ENCODE peak calls at places on chromosomes 13 and 19, in eight cellular contexts. One of them, this sample, is unnamed.

GRCh38 chr13:109256866-109257760 is 529.3 kb downstream of the IRS2 start:
- DNase-seq in H9: no peak
- DNase-seq in fibroblast of pulmonary artery: peak; percentile 100
- DNase-seq in B cell: no peak
- DNase-seq in spleen: no peak
- DNase-seq in psoas muscle: no peak
- DNase-seq in IMR-90: peak; percentile 97
- DNase-seq in glutamatergic neuron: no peak
- DNase-seq in this sample: no peak

GRCh38 chr19:49512970-49513745 is 697 bp downstream of the FCGRT start:
- DNase-seq in psoas muscle: peak; percentile 81
- DNase-seq in glutamatergic neuron: peak; percentile 52
- DNase-seq in H9: peak; percentile 82
- DNase-seq in B cell: no peak
- DNase-seq in IMR-90: no peak
- DNase-seq in fibroblast of pulmonary artery: peak; percentile 34
- DNase-seq in spleen: peak; percentile 91
- DNase-seq in this sample: peak; percentile 62

GRCh38 chr19:27736225-27736624 is 1476.7 kb downstream of the UQCRFS1 start:
- DNase-seq in B cell: no peak
- DNase-seq in psoas muscle: no peak
- DNase-seq in H9: no peak
- DNase-seq in fibroblast of pulmonary artery: no peak
- DNase-seq in spleen: no peak
- DNase-seq in glutamatergic neuron: no peak
- DNase-seq in IMR-90: no peak
- DNase-seq in this sample: no peak

GRCh38 chr19:45264781-45265317 is 13.8 kb downstream of the MARK4 start:
- DNase-seq in B cell: no peak
- DNase-seq in spleen: no peak
- DNase-seq in psoas muscle: no peak
- DNase-seq in IMR-90: no peak
- DNase-seq in glutamatergic neuron: no peak
- DNase-seq in fibroblast of pulmonary artery: no peak
- DNase-seq in H9: no peak
- DNase-seq in this sample: no peak

GRCh38 chr19:44846455-44847143 is 502 bp downstream of the NECTIN2 start:
- DNase-seq in glutamatergic neuron: peak; percentile 49
- DNase-seq in B cell: no peak
- DNase-seq in H9: peak; percentile 91
- DNase-seq in spleen: peak; percentile 75
- DNase-seq in fibroblast of pulmonary artery: peak; percentile 35
- DNase-seq in psoas muscle: peak; percentile 66
- DNase-seq in IMR-90: no peak
- DNase-seq in this sample: no peak

GRCh38 chr19:21824679-21825078 is 11.3 kb downstream of the ZNF43 start:
- DNase-seq in spleen: no peak
- DNase-seq in psoas muscle: no peak
- DNase-seq in fibroblast of pulmonary artery: no peak
- DNase-seq in IMR-90: peak; percentile 47
- DNase-seq in H9: no peak
- DNase-seq in B cell: no peak
- DNase-seq in glutamatergic neuron: no peak
- DNase-seq in this sample: no peak

GRCh38 chr13:49057176-49057575 is 81.5 kb downstream of the FNDC3A start:
- DNase-seq in psoas muscle: no peak
- DNase-seq in B cell: no peak
- DNase-seq in H9: no peak
- DNase-seq in glutamatergic neuron: no peak
- DNase-seq in IMR-90: no peak
- DNase-seq in spleen: no peak
- DNase-seq in fibroblast of pulmonary artery: no peak
- DNase-seq in this sample: no peak

GRCh38 chr19:29636553-29637325 is 28.5 kb upstream of the PLEKHF1 start:
- DNase-seq in B cell: no peak
- DNase-seq in IMR-90: no peak
- DNase-seq in glutamatergic neuron: no peak
- DNase-seq in fibroblast of pulmonary artery: no peak
- DNase-seq in psoas muscle: no peak
- DNase-seq in spleen: peak; percentile 38
- DNase-seq in H9: no peak
- DNase-seq in this sample: no peak

GRCh38 chr19:10111405-10111811 is at the start of gene P2RY11:
- DNase-seq in B cell: peak; percentile 72
- DNase-seq in fibroblast of pulmonary artery: no peak
- DNase-seq in IMR-90: no peak
- DNase-seq in H9: no peak
- DNase-seq in psoas muscle: peak; percentile 56
- DNase-seq in spleen: peak; percentile 86
- DNase-seq in glutamatergic neuron: no peak
- DNase-seq in this sample: peak; percentile 54

GRCh38 chr13:29105779-29106178 is 285.6 kb downstream of the MTUS2 start:
- DNase-seq in psoas muscle: no peak
- DNase-seq in IMR-90: no peak
- DNase-seq in fibroblast of pulmonary artery: no peak
- DNase-seq in glutamatergic neuron: no peak
- DNase-seq in H9: peak; percentile 51
- DNase-seq in spleen: no peak
- DNase-seq in B cell: no peak
- DNase-seq in this sample: no peak

GRCh38 chr13:113742000-113742441 is 17.0 kb upstream of the TMEM255B start:
- DNase-seq in glutamatergic neuron: peak; percentile 65
- DNase-seq in IMR-90: peak; percentile 50
- DNase-seq in B cell: no peak
- DNase-seq in fibroblast of pulmonary artery: peak; percentile 41
- DNase-seq in psoas muscle: no peak
- DNase-seq in spleen: peak; percentile 81
- DNase-seq in H9: peak; percentile 63
- DNase-seq in this sample: no peak

GRCh38 chr19:46617566-46618079 is 7.3 kb downstream of the PTGIR start:
- DNase-seq in IMR-90: no peak
- DNase-seq in H9: no peak
- DNase-seq in psoas muscle: no peak
- DNase-seq in fibroblast of pulmonary artery: no peak
- DNase-seq in glutamatergic neuron: no peak
- DNase-seq in spleen: no peak
- DNase-seq in B cell: peak; percentile 46
- DNase-seq in this sample: no peak

GRCh38 chr13:110498327-110498726 is 63.2 kb downstream of the RAB20 start:
- DNase-seq in psoas muscle: peak; percentile 80
- DNase-seq in B cell: no peak
- DNase-seq in glutamatergic neuron: no peak
- DNase-seq in spleen: no peak
- DNase-seq in H9: no peak
- DNase-seq in IMR-90: peak; percentile 8
- DNase-seq in fibroblast of pulmonary artery: no peak
- DNase-seq in this sample: no peak

GRCh38 chr13:50162001-50162400 is 146.8 kb downstream of the KCNRG start:
- DNase-seq in psoas muscle: no peak
- DNase-seq in IMR-90: peak; percentile 44
- DNase-seq in H9: no peak
- DNase-seq in fibroblast of pulmonary artery: no peak
- DNase-seq in spleen: no peak
- DNase-seq in B cell: no peak
- DNase-seq in glutamatergic neuron: no peak
- DNase-seq in this sample: no peak

GRCh38 chr19:13207237-13208130 is 57.3 kb downstream of the IER2 start:
- DNase-seq in H9: peak; percentile 59
- DNase-seq in spleen: peak; percentile 89
- DNase-seq in fibroblast of pulmonary artery: no peak
- DNase-seq in glutamatergic neuron: peak; percentile 63
- DNase-seq in psoas muscle: peak; percentile 69
- DNase-seq in IMR-90: no peak
- DNase-seq in B cell: no peak
- DNase-seq in this sample: peak; percentile 83

GRCh38 chr13:113863511-113864302 is at the start of gene GAS6:
- DNase-seq in H9: peak; percentile 35
- DNase-seq in psoas muscle: peak; percentile 87
- DNase-seq in fibroblast of pulmonary artery: peak; percentile 35
- DNase-seq in glutamatergic neuron: peak; percentile 70
- DNase-seq in spleen: no peak
- DNase-seq in IMR-90: no peak
- DNase-seq in B cell: no peak
- DNase-seq in this sample: peak; percentile 74

GRCh38 chr19:35119091-35119490 is 3.5 kb downstream of the FXYD3 start:
- DNase-seq in H9: no peak
- DNase-seq in B cell: no peak
- DNase-seq in psoas muscle: no peak
- DNase-seq in spleen: no peak
- DNase-seq in glutamatergic neuron: no peak
- DNase-seq in IMR-90: no peak
- DNase-seq in fibroblast of pulmonary artery: no peak
- DNase-seq in this sample: no peak

GRCh38 chr19:33666196-33666595 is 44.4 kb downstream of the CHST8 start:
- DNase-seq in B cell: no peak
- DNase-seq in glutamatergic neuron: no peak
- DNase-seq in fibroblast of pulmonary artery: no peak
- DNase-seq in H9: no peak
- DNase-seq in IMR-90: no peak
- DNase-seq in psoas muscle: no peak
- DNase-seq in spleen: peak; percentile 41
- DNase-seq in this sample: no peak

GRCh38 chr13:110108348-110109139 is 198.4 kb downstream of the COL4A1 start:
- DNase-seq in fibroblast of pulmonary artery: peak; percentile 93
- DNase-seq in glutamatergic neuron: peak; percentile 84
- DNase-seq in IMR-90: peak; percentile 88
- DNase-seq in psoas muscle: peak; percentile 86
- DNase-seq in B cell: no peak
- DNase-seq in H9: peak; percentile 83
- DNase-seq in spleen: no peak
- DNase-seq in this sample: no peak

GRCh38 chr13:113860579-113861432 is 3.1 kb downstream of the GAS6 start:
- DNase-seq in fibroblast of pulmonary artery: peak; percentile 51
- DNase-seq in spleen: no peak
- DNase-seq in IMR-90: no peak
- DNase-seq in H9: peak; percentile 80
- DNase-seq in psoas muscle: no peak
- DNase-seq in B cell: peak; percentile 26
- DNase-seq in glutamatergic neuron: no peak
- DNase-seq in this sample: no peak

GRCh38 chr13:101013245-101013644 is 338.6 kb upstream of the TMTC4 start:
- DNase-seq in fibroblast of pulmonary artery: no peak
- DNase-seq in IMR-90: no peak
- DNase-seq in glutamatergic neuron: no peak
- DNase-seq in B cell: no peak
- DNase-seq in spleen: no peak
- DNase-seq in H9: no peak
- DNase-seq in psoas muscle: no peak
- DNase-seq in this sample: no peak

GRCh38 chr13:101003566-101003965 is 329.0 kb upstream of the TMTC4 start:
- DNase-seq in psoas muscle: no peak
- DNase-seq in fibroblast of pulmonary artery: no peak
- DNase-seq in H9: no peak
- DNase-seq in IMR-90: no peak
- DNase-seq in B cell: no peak
- DNase-seq in spleen: no peak
- DNase-seq in glutamatergic neuron: no peak
- DNase-seq in this sample: no peak

GRCh38 chr13:101007245-101007644 is 332.6 kb upstream of the TMTC4 start:
- DNase-seq in fibroblast of pulmonary artery: no peak
- DNase-seq in psoas muscle: no peak
- DNase-seq in IMR-90: no peak
- DNase-seq in spleen: no peak
- DNase-seq in B cell: no peak
- DNase-seq in H9: no peak
- DNase-seq in glutamatergic neuron: no peak
- DNase-seq in this sample: no peak
- TF ChIP-seq CTCF in fibroblast of pulmonary artery: no peak
- TF ChIP-seq CTCF in psoas muscle: no peak
- TF ChIP-seq CTCF in IMR-90: no peak
- TF ChIP-seq CTCF in spleen: no peak
- TF ChIP-seq CTCF in B cell: no peak
- TF ChIP-seq CTCF in H9: peak; percentile 32
- TF ChIP-seq CTCF in glutamatergic neuron: no peak
- TF ChIP-seq CTCF in this sample: no peak

GRCh38 chr19:11766597-11767591 is at the start of gene ZNF441:
- DNase-seq in spleen: peak; percentile 97
- DNase-seq in IMR-90: peak; percentile 89
- DNase-seq in fibroblast of pulmonary artery: peak; percentile 95
- DNase-seq in glutamatergic neuron: peak; percentile 99
- DNase-seq in psoas muscle: peak; percentile 98
- DNase-seq in B cell: peak; percentile 93
- DNase-seq in H9: peak; percentile 92
- DNase-seq in this sample: peak; percentile 93
- TF ChIP-seq CTCF in spleen: no peak
- TF ChIP-seq CTCF in IMR-90: no peak
- TF ChIP-seq CTCF in fibroblast of pulmonary artery: no peak
- TF ChIP-seq CTCF in glutamatergic neuron: no peak
- TF ChIP-seq CTCF in psoas muscle: no peak
- TF ChIP-seq CTCF in B cell: no peak
- TF ChIP-seq CTCF in H9: no peak
- TF ChIP-seq CTCF in this sample: no peak

DNA sequence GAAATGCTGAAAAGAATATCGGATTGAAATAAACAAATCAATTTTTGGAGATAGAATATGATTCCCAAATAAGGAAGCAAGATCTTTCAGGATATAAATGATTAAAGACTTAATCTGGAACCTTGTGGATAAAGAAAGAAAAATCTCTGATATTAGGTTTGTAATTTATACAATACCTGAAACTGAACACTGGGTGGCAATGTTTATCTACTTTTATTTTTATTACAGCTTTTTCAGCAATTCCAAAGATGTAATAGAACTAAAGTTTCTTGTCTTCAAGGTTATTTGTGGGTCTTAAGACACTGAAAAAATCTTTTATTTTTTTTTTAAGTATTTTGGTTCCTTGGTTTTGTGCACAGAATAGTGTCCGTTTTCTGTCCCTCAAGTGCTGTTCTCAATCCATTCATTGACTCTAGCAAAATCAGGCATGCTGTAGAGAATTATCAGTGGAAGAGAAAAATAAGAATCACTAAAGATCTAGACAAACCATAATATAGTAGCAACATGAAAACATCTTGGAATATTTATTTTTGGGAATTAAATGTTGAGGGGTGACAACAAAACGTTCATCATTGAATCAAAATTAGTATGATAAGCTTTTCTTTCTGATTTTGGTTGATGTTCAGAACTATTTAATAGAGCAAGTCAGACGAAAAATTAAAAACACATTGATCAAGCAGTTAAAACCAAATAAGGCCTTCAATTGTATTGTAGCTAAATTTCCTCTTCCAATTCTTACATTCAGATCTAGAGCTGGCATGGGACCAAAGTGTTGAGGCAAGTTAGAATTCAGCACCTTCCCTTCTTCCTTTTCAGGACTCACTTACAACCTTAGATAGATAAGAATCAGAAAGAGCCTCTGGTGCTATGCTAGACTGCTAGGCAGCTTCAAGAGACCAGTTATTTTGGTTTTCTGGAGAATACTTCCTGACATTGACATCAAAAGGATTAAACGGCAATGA is 704.4 kb upstream of the PCDH20 start:
- DNase-seq in fibroblast of pulmonary artery: peak; percentile 25
- DNase-seq in B cell: no peak
- DNase-seq in psoas muscle: no peak
- DNase-seq in H9: no peak
- DNase-seq in spleen: no peak
- DNase-seq in IMR-90: peak; percentile 17
- DNase-seq in glutamatergic neuron: no peak
- DNase-seq in this sample: peak; percentile 31
- TF ChIP-seq CTCF in fibroblast of pulmonary artery: peak; percentile 31
- TF ChIP-seq CTCF in B cell: no peak
- TF ChIP-seq CTCF in psoas muscle: peak; percentile 30
- TF ChIP-seq CTCF in H9: peak; percentile 72
- TF ChIP-seq CTCF in spleen: no peak
- TF ChIP-seq CTCF in IMR-90: peak; percentile 42
- TF ChIP-seq CTCF in glutamatergic neuron: peak; percentile 74
- TF ChIP-seq CTCF in this sample: peak; percentile 31

GRCh38 chr13:41942462-41943094 is 18.3 kb downstream of the VWA8 start:
- DNase-seq in B cell: no peak
- DNase-seq in IMR-90: peak; percentile 74
- DNase-seq in fibroblast of pulmonary artery: peak; percentile 60
- DNase-seq in glutamatergic neuron: peak; percentile 44
- DNase-seq in H9: peak; percentile 56
- DNase-seq in spleen: no peak
- DNase-seq in psoas muscle: no peak
- DNase-seq in this sample: no peak
- TF ChIP-seq CTCF in B cell: no peak
- TF ChIP-seq CTCF in IMR-90: peak; percentile 54
- TF ChIP-seq CTCF in fibroblast of pulmonary artery: peak; percentile 51
- TF ChIP-seq CTCF in glutamatergic neuron: peak; percentile 43
- TF ChIP-seq CTCF in H9: peak; percentile 54
- TF ChIP-seq CTCF in spleen: no peak
- TF ChIP-seq CTCF in psoas muscle: peak; percentile 47
- TF ChIP-seq CTCF in this sample: peak; percentile 44

This sample was measured in GM13977.